ENCODE peak calls at places on chromosome 1, in four cellular contexts. One of them, this sample, is unnamed.

GRCh38 chr1:9263276-9263855 is 28.8 kb downstream of the H6PD start:
- DNase-seq in K562: no peak
- DNase-seq in H1: no peak
- DNase-seq in HepG2: no peak
- DNase-seq in this sample: no peak

GRCh38 chr1:89499320-89499719 is 25.3 kb upstream of the LRRC8B start:
- DNase-seq in HepG2: no peak
- DNase-seq in K562: no peak
- DNase-seq in H1: no peak
- DNase-seq in this sample: no peak

GRCh38 chr1:229029644-229030235 is 241.2 kb upstream of the RAB4A start:
- DNase-seq in K562: no peak
- DNase-seq in HepG2: no peak
- DNase-seq in H1: no peak
- DNase-seq in this sample: no peak

GRCh38 chr1:177256153-177256814 is 85.5 kb downstream of the BRINP2 start:
- DNase-seq in K562: peak
- DNase-seq in H1: peak
- DNase-seq in HepG2: peak
- DNase-seq in this sample: no peak

GRCh38 chr1:11444907-11445306 is 34.0 kb upstream of the DISP3 start:
- DNase-seq in K562: no peak
- DNase-seq in H1: no peak
- DNase-seq in HepG2: no peak
- DNase-seq in this sample: no peak

GRCh38 chr1:169460193-169460833 is 25.4 kb downstream of the SLC19A2 start:
- DNase-seq in HepG2: no peak
- DNase-seq in K562: no peak
- DNase-seq in H1: peak
- DNase-seq in this sample: no peak

GRCh38 chr1:203536575-203536974 is 42.6 kb downstream of the OPTC start:
- DNase-seq in K562: no peak
- DNase-seq in H1: no peak
- DNase-seq in HepG2: no peak
- DNase-seq in this sample: no peak

GRCh38 chr1:168734271-168734670 is 5.3 kb upstream of the DPT start:
- DNase-seq in H1: no peak
- DNase-seq in HepG2: no peak
- DNase-seq in K562: no peak
- DNase-seq in this sample: no peak

GRCh38 chr1:162185299-162185698 is 115.8 kb downstream of the NOS1AP start:
- DNase-seq in K562: no peak
- DNase-seq in H1: no peak
- DNase-seq in HepG2: no peak
- DNase-seq in this sample: no peak

DNA sequence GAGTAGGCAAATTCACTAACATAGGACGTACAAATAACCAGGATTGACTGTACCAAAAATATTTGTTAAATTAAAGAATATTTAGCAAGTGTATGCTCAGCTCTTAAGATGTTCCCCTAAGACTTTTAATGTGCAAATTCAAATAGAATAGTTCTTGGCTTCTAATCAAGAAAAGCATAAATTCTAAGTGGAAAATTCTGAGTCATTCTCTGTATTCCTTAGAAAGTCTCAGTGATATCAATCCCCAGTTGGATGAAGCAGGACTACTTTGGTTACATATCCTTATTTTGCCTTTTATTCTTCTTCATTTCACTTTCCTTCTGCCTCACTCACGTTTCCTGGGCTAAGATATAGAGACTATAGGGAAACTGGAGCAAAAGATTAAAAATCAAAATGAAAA is 130.2 kb downstream of the IFI44 start:
- DNase-seq in H1: no peak
- DNase-seq in K562: no peak
- DNase-seq in HepG2: no peak
- DNase-seq in this sample: no peak
- TF ChIP-seq HDAC6 in H1: no peak
- TF ChIP-seq HDAC6 in K562: no peak
- TF ChIP-seq HDAC6 in HepG2: no peak
- TF ChIP-seq HDAC6 in this sample: no peak

GRCh38 chr1:160428655-160429054 is 28.3 kb downstream of the VANGL2 start:
- DNase-seq in HepG2: no peak
- DNase-seq in H1: no peak
- DNase-seq in K562: peak
- DNase-seq in this sample: peak

GRCh38 chr1:160423966-160424365 is 23.6 kb downstream of the VANGL2 start:
- DNase-seq in H1: peak
- DNase-seq in HepG2: no peak
- DNase-seq in K562: no peak
- DNase-seq in this sample: no peak

GRCh38 chr1:160428053-160428452 is 27.7 kb downstream of the VANGL2 start:
- DNase-seq in H1: no peak
- DNase-seq in K562: no peak
- DNase-seq in HepG2: no peak
- DNase-seq in this sample: no peak

GRCh38 chr1:160427625-160428024 is 27.3 kb downstream of the VANGL2 start:
- DNase-seq in H1: no peak
- DNase-seq in K562: no peak
- DNase-seq in HepG2: no peak
- DNase-seq in this sample: no peak

DNA sequence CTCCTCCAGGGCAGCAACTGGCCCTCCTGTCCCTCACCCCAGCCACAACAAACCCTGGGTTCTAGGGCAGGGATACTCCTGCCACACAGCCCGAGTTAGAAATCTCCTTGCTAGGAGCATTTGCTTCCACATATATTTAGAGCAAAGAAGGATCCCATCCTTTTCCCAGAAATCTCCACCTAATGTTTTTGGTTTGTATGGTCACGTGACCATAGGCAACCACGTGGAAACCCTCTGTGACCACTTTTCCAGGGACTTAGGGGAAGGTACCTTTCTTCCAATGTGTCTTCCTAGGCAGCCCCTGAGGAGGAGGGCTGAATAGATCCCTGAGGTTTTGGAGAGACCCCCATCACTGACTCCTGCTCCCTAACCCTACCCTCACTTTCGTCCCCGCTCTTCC is 25.5 kb downstream of the VANGL2 start:
- DNase-seq in H1: no peak
- DNase-seq in HepG2: no peak
- DNase-seq in K562: no peak
- DNase-seq in this sample: no peak
- TF ChIP-seq HDAC6 in H1: no peak
- TF ChIP-seq HDAC6 in HepG2: no peak
- TF ChIP-seq HDAC6 in K562: no peak
- TF ChIP-seq HDAC6 in this sample: no peak

GRCh38 chr1:198015317-198015716 is 98.1 kb downstream of the LHX9 start:
- DNase-seq in H1: no peak
- DNase-seq in K562: no peak
- DNase-seq in HepG2: no peak
- DNase-seq in this sample: no peak
- TF ChIP-seq HDAC6 in H1: no peak
- TF ChIP-seq HDAC6 in K562: no peak
- TF ChIP-seq HDAC6 in HepG2: no peak
- TF ChIP-seq HDAC6 in this sample: no peak

GRCh38 chr1:245001252-245001651 is 136.9 kb upstream of the HNRNPU start:
- DNase-seq in H1: no peak
- DNase-seq in HepG2: no peak
- DNase-seq in K562: no peak
- DNase-seq in this sample: no peak
- TF ChIP-seq HDAC6 in H1: no peak
- TF ChIP-seq HDAC6 in HepG2: no peak
- TF ChIP-seq HDAC6 in K562: no peak
- TF ChIP-seq HDAC6 in this sample: no peak

GRCh38 chr1:64060611-64061302 is 142.7 kb upstream of the UBE2U start:
- DNase-seq in K562: no peak
- DNase-seq in H1: no peak
- DNase-seq in HepG2: no peak
- DNase-seq in this sample: no peak

GRCh38 chr1:64062529-64062928 is 140.9 kb upstream of the UBE2U start:
- DNase-seq in H1: no peak
- DNase-seq in K562: no peak
- DNase-seq in HepG2: no peak
- DNase-seq in this sample: no peak

GRCh38 chr1:64065571-64065970 is 137.9 kb upstream of the UBE2U start:
- DNase-seq in H1: no peak
- DNase-seq in K562: no peak
- DNase-seq in HepG2: no peak
- DNase-seq in this sample: no peak

GRCh38 chr1:64061430-64062104 is 141.9 kb upstream of the UBE2U start:
- DNase-seq in H1: no peak
- DNase-seq in HepG2: no peak
- DNase-seq in K562: no peak
- DNase-seq in this sample: no peak

GRCh38 chr1:64062941-64063581 is 140.4 kb upstream of the UBE2U start:
- DNase-seq in H1: no peak
- DNase-seq in HepG2: no peak
- DNase-seq in K562: no peak
- DNase-seq in this sample: no peak
- TF ChIP-seq HDAC6 in H1: no peak
- TF ChIP-seq HDAC6 in HepG2: no peak
- TF ChIP-seq HDAC6 in K562: no peak
- TF ChIP-seq HDAC6 in this sample: no peak

GRCh38 chr1:58650141-58650540 is 49.7 kb downstream of the MYSM1 start:
- DNase-seq in HepG2: no peak
- DNase-seq in K562: no peak
- DNase-seq in H1: no peak
- DNase-seq in this sample: no peak
- TF ChIP-seq HDAC6 in HepG2: no peak
- TF ChIP-seq HDAC6 in K562: no peak
- TF ChIP-seq HDAC6 in H1: no peak
- TF ChIP-seq HDAC6 in this sample: no peak

This sample was measured in GM12878.